ENCODE peak calls at places on chromosomes 3 and 15, in four cellular contexts. P is HepG2, N is K562, I is GM12878. Y is an unnamed sample.
A peak's percentile ranks its signal among the peaks of the same experiment; 100 is the strongest.

GRCh38 chr3:108064293-108064887 is 26.4 kb downstream of the CD47 start:
- DNase-seq in N (no peak), P (no peak), I (no peak), Y (no peak)

GRCh38 chr3:55651011-55651410 is 163.9 kb upstream of the WNT5A start:
- DNase-seq in P (no peak), I (no peak), N (no peak), Y (no peak)

GRCh38 chr15:92914768-92915221 is 14.7 kb downstream of the CHD2 start:
- DNase-seq in I (no peak), N (no peak), P (no peak), Y (no peak)

GRCh38 chr15:80404719-80405553 is 754 bp downstream of the ARNT2 start:
- DNase-seq in N (no peak), I (no peak), P (no peak), Y (no peak)

GRCh38 chr15:43294091-43294706 is 27.5 kb upstream of the TGM5 start:
- DNase-seq in I (no peak), P (no peak), N (no peak), Y (no peak)

GRCh38 chr3:190368871-190369270 is 19.1 kb upstream of the CLDN16 start:
- DNase-seq in N (no peak), P (no peak), I (no peak), Y (no peak)

GRCh38 chr3:84925571-84925970 is 33.2 kb upstream of the CADM2 start:
- DNase-seq in I (no peak), P (no peak), N (no peak), Y (no peak)

GRCh38 chr3:86563358-86563970 is 427.5 kb downstream of the VGLL3 start:
- DNase-seq in P (peak; percentile 34), I (no peak), N (peak; percentile 10), Y (no peak)

GRCh38 chr3:54557538-54558419 is 370.1 kb downstream of the LRTM1 start:
- DNase-seq in I (no peak), N (no peak), P (no peak), Y (no peak)

GRCh38 chr3:33831053-33831452 is 32.6 kb downstream of the PDCD6IP start:
- DNase-seq in P (no peak), I (no peak), N (no peak), Y (no peak)

GRCh38 chr15:64845183-64845611 is 3.5 kb downstream of the PLEKHO2 start:
- DNase-seq in I (no peak), N (no peak), P (no peak), Y (no peak)

GRCh38 chr3:45205126-45205525 is 21.0 kb downstream of the TMEM158 start:
- DNase-seq in P (no peak), I (no peak), N (no peak), Y (no peak)

GRCh38 chr3:66036586-66037061 is 2.1 kb downstream of the MAGI1 start:
- DNase-seq in P (no peak), N (no peak), I (no peak), Y (no peak)

GRCh38 chr15:27271258-27271657 is 300.3 kb downstream of the GABRG3 start:
- DNase-seq in P (no peak), I (no peak), N (no peak), Y (no peak)

GRCh38 chr15:87639305-87640011 is 617.1 kb downstream of the NTRK3 start:
- DNase-seq in N (no peak), P (no peak), I (no peak), Y (no peak)

GRCh38 chr3:100073555-100074307 is 40.6 kb downstream of the FILIP1L start:
- DNase-seq in N (no peak), P (no peak), I (no peak), Y (no peak)

GRCh38 chr15:31975446-31976229 is 54.7 kb upstream of the CHRNA7 start:
- DNase-seq in P (no peak), I (no peak), N (no peak), Y (peak; percentile 59)

GRCh38 chr3:55305714-55306485 is 181.2 kb downstream of the WNT5A start:
- DNase-seq in P (no peak), I (no peak), N (no peak), Y (no peak)

GRCh38 chr15:40256642-40257235 is 17.9 kb downstream of the PAK6 start:
- DNase-seq in P (no peak), N (no peak), I (no peak), Y (no peak)

GRCh38 chr3:10574101-10574615 is 68.8 kb upstream of the ATP2B2 start:
- DNase-seq in N (no peak), I (no peak), P (no peak), Y (no peak)

GRCh38 chr3:86958534-86958933 is 32.4 kb downstream of the VGLL3 start:
- DNase-seq in I (no peak), N (no peak), P (no peak), Y (peak; percentile 34)

GRCh38 chr3:66037330-66037985 is 1.3 kb downstream of the MAGI1 start:
- DNase-seq in I (no peak), N (no peak), P (peak; percentile 68), Y (peak; percentile 66)

GRCh38 chr3:194573680-194574437 is 59.4 kb downstream of the TMEM44 start:
- DNase-seq in P (peak; percentile 48), I (no peak), N (peak; percentile 33), Y (no peak)

GRCh38 chr3:30135190-30135589 is 471.2 kb upstream of the TGFBR2 start:
- DNase-seq in N (no peak), I (no peak), P (no peak), Y (no peak)

GRCh38 chr3:61030469-61031035 is 220.7 kb downstream of the FHIT start:
- DNase-seq in N (no peak), I (no peak), P (peak; percentile 91), Y (no peak)

GRCh38 chr15:58314593-58315216 is 117.1 kb upstream of the LIPC start:
- DNase-seq in I (no peak), P (no peak), N (no peak), Y (no peak)

GRCh38 chr3:105997800-105998526 is 129.2 kb upstream of the CBLB start:
- DNase-seq in P (no peak), I (no peak), N (no peak), Y (no peak)

GRCh38 chr3:45545476-45545875 is 49.1 kb upstream of the LIMD1 start:
- DNase-seq in I (no peak), P (peak; percentile 75), N (peak; percentile 72), Y (no peak)

GRCh38 chr15:39434751-39435238 is 146.1 kb upstream of the THBS1 start:
- DNase-seq in P (peak; percentile 98), N (no peak), I (no peak), Y (no peak)

GRCh38 chr15:41416742-41417417 is at the start of gene RTF1:
- DNase-seq in I (peak; percentile 52), P (peak; percentile 78), N (peak; percentile 98), Y (peak; percentile 100)

GRCh38 chr15:91894606-91895005 is 41.1 kb downstream of the SLCO3A1 start:
- DNase-seq in I (no peak), P (no peak), N (no peak), Y (no peak)

DNA sequence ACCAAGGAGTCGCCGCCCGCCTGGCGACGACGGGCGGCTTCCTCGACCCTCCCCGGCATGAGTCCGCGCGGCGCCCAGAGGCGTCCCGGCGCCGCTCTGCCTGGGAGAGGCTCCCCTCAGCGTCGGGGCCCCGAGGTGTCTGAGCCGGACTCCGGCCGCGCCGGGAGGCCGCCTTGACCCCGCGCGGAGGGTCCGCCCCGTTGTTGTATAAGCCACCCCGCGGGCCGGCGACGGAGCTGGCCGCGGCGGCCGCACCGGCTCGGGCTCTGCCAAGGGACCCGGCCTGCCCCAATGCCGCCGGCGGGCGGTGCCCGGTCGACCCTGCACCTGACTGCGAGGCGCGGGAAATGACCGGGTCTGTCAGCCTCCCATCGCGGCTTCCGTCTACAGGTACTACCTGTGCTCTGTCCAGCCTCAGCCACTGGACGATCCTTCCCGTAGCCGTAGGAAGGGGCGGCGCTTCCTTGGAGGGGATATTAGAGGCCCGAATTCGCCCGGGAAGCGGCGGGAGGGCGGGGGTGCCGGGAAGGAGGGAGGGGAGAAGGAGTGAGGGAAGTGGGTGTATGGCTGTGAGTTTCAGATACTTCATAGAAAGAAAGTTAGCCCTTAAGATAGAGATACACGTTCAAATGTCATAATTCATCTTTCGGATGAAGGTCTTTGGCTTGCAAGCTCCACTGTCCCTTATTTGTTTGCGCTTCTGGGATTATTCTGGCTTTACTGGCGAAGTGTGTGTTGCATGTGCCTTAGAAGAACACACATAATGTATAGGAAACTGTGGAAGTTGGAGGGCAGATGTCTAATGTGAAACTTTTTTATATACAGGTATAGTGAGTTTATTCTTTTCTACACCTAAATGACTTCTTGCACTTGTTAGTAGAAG is 623 bp downstream of the ABHD5 start:
- DNase-seq in I (no peak), P (peak; percentile 30), N (peak; percentile 78), Y (peak; percentile 83)
- TF ChIP-seq SIN3A in I (no peak), P (no peak), N (no peak), Y (no peak)

DNA sequence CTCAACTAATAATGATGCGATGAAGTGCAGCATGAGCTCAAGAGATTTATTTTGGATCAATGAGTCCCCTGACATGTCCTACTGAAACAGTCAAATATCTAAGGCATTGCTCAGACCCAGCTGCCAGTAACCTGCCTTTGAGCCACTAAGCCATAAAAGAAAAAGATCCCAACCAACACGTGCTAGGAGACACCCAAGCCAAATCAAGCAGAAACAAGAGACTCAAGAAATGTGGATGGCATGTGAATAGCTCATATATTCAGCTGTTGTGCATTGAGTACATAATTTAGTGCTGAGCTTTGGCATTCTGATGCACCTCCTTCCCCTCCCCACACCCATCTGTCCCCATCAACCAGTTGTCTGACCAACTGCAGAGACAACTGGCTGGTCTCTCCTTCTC is 29.2 kb downstream of the GJD2 start:
- DNase-seq in I (no peak), N (no peak), P (no peak), Y (no peak)
- TF ChIP-seq HDAC2 in I (no peak), N (no peak), P (no peak), Y (no peak)

GRCh38 chr15:66771351-66771650 is 69.3 kb downstream of the SMAD6 start:
- DNase-seq in N (no peak), I (no peak), P (no peak), Y (no peak)

GRCh38 chr15:66772604-66772966 is 70.5 kb downstream of the SMAD6 start:
- DNase-seq in I (no peak), N (no peak), P (peak; percentile 25), Y (no peak)

GRCh38 chr15:66772967-66773873 is 71.2 kb downstream of the SMAD6 start:
- DNase-seq in N (no peak), P (peak; percentile 75), I (no peak), Y (no peak)

GRCh38 chr15:66768984-66769383 is 66.9 kb downstream of the SMAD6 start:
- DNase-seq in P (no peak), N (no peak), I (no peak), Y (no peak)

GRCh38 chr15:66770518-66771350 is 68.7 kb downstream of the SMAD6 start:
- DNase-seq in I (no peak), N (no peak), P (peak; percentile 93), Y (no peak)
- TF ChIP-seq SIN3A in I (no peak), N (no peak), P (no peak), Y (no peak)

DNA sequence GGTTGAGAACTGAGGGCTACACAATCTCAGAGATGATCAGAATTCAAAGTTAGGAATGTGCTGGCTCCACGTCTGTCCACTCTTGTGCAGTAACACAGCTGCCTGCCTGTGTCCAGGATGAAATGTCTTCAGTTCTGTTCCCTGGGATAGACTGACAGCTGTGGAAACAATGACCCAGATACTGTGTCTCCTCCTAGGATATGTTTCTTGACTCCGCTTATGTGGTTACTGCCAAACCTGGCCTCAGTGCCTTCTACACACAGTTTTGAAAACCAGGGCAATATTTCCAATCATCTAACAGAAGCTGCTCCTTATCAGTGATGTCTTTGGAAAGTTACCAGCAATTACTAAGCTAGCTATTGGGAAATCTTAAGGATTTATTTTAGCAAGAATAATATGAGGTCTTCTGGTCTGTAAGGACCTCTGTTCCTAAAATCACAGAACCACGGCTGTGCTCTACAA is 67.6 kb downstream of the NOX5 start:
- DNase-seq in I (no peak), N (no peak), P (no peak), Y (no peak)
- TF ChIP-seq HDAC2 in I (no peak), N (no peak), P (no peak), Y (no peak)